ENCODE peak calls at places on chromosome X, in eight cellular contexts. U is upper lobe of left lung; X is NCI-H1436; N is choroid plexus epithelial cell; W is MM.1S; D is activated CD4-positive, CD25-positive, alpha-beta regulatory T cell treated with anti-CD3 and anti-CD28 coated beads, Interleukin-2, amount 50 U/mL, for 16 hours; G is cardiac fibroblast; Y is IMR-90. Q is an unnamed sample.

GRCh38 chrX:131764224-131764623 is 220.3 kb downstream of the OR13H1 start:
- DNase-seq in U (no peak), X (no peak), N (no peak), W (peak; percentile 46), D (no peak), G (no peak), Y (no peak), Q (no peak)

GRCh38 chrX:153638436-153639176 is 8.4 kb upstream of the DUSP9 start:
- DNase-seq in U (peak; percentile 32), X (no peak), N (no peak), W (no peak), D (no peak), G (no peak), Y (no peak), Q (no peak)

GRCh38 chrX:3651272-3651671 is 62.2 kb downstream of the PRKX start:
- DNase-seq in U (no peak), X (no peak), N (peak; percentile 58), W (peak; percentile 7), D (no peak), G (peak; percentile 57), Y (peak; percentile 49), Q (peak; percentile 74)

GRCh38 chrX:52341493-52341892 is 27.3 kb upstream of the XAGE2 start:
- DNase-seq in U (no peak), X (no peak), N (peak; percentile 6), W (no peak), D (no peak), G (no peak), Y (no peak), Q (no peak)

GRCh38 chrX:140440891-140441290 is 64.0 kb downstream of the SOX3 start:
- DNase-seq in U (no peak), X (no peak), N (no peak), W (no peak), D (no peak), G (no peak), Y (peak; percentile 5), Q (no peak)

GRCh38 chrX:37690123-37690522 is 4.5 kb downstream of the XK start:
- DNase-seq in U (no peak), X (no peak), N (no peak), W (no peak), D (no peak), G (no peak), Y (no peak), Q (no peak)

GRCh38 chrX:7318246-7318645 is 170.3 kb upstream of the PUDP start:
- DNase-seq in U (no peak), X (no peak), N (no peak), W (no peak), D (no peak), G (no peak), Y (peak; percentile 24), Q (peak; percentile 38)

GRCh38 chrX:149453911-149454820 is 50.9 kb downstream of the IDS start:
- DNase-seq in U (no peak), X (no peak), N (no peak), W (no peak), D (no peak), G (no peak), Y (no peak), Q (no peak)

GRCh38 chrX:18793601-18794089 is 86.2 kb downstream of the PPEF1 start:
- DNase-seq in U (no peak), X (no peak), N (peak; percentile 1), W (no peak), D (no peak), G (no peak), Y (no peak), Q (no peak)

GRCh38 chrX:23383411-23383810 is 48.8 kb downstream of the PTCHD1 start:
- DNase-seq in U (no peak), X (no peak), N (peak; percentile 53), W (no peak), D (no peak), G (peak; percentile 29), Y (peak; percentile 7), Q (peak; percentile 9)

GRCh38 chrX:10326578-10326977 is 169.8 kb downstream of the CLCN4 start:
- DNase-seq in U (no peak), X (no peak), N (peak; percentile 71), W (no peak), D (no peak), G (peak; percentile 60), Y (peak; percentile 43), Q (peak; percentile 55)

GRCh38 chrX:133415276-133416105 is at the start of gene GPC4:
- DNase-seq in U (peak; percentile 92), X (peak; percentile 24), N (peak; percentile 41), W (peak; percentile 48), D (no peak), G (peak; percentile 23), Y (no peak), Q (peak; percentile 78)

GRCh38 chrX:102966701-102967100 is 29.6 kb downstream of the RAB40AL start:
- DNase-seq in U (no peak), X (no peak), N (no peak), W (no peak), D (no peak), G (no peak), Y (peak; percentile 29), Q (peak; percentile 18)

GRCh38 chrX:108353452-108353851 is 84.8 kb downstream of the COL4A6 start:
- DNase-seq in U (no peak), X (no peak), N (no peak), W (no peak), D (no peak), G (no peak), Y (no peak), Q (no peak)

GRCh38 chrX:43005561-43005960 is 227.6 kb upstream of the PPP1R2C start:
- DNase-seq in U (no peak), X (no peak), N (no peak), W (no peak), D (no peak), G (no peak), Y (no peak), Q (no peak)

GRCh38 chrX:109619816-109620215 is 5.2 kb downstream of the KCNE5 start:
- DNase-seq in U (no peak), X (no peak), N (no peak), W (peak; percentile 13), D (no peak), G (no peak), Y (no peak), Q (no peak)

GRCh38 chrX:131565909-131566308 is 22.0 kb downstream of the OR13H1 start:
- DNase-seq in U (no peak), X (no peak), N (no peak), W (no peak), D (no peak), G (no peak), Y (no peak), Q (no peak)

GRCh38 chrX:74343970-74344622 is 40.1 kb downstream of the ZCCHC13 start:
- DNase-seq in U (no peak), X (peak; percentile 85), N (peak; percentile 98), W (peak; percentile 68), D (no peak), G (peak; percentile 96), Y (peak; percentile 97), Q (peak; percentile 81)

GRCh38 chrX:147675819-147676218 is 235.9 kb upstream of the FMR1 start:
- DNase-seq in U (no peak), X (no peak), N (no peak), W (no peak), D (no peak), G (no peak), Y (no peak), Q (no peak)

GRCh38 chrX:35244796-35245508 is 302.4 kb downstream of the FAM47B start:
- DNase-seq in U (peak; percentile 39), X (no peak), N (no peak), W (no peak), D (no peak), G (no peak), Y (no peak), Q (no peak)

GRCh38 chrX:7028246-7028645 is 119.3 kb upstream of the STS start:
- DNase-seq in U (no peak), X (no peak), N (no peak), W (no peak), D (no peak), G (peak; percentile 0), Y (peak; percentile 35), Q (no peak)

GRCh38 chrX:37603938-37604409 is 32.5 kb downstream of the LANCL3 start:
- DNase-seq in U (no peak), X (no peak), N (no peak), W (no peak), D (no peak), G (no peak), Y (no peak), Q (no peak)

GRCh38 chrX:130144509-130144908 is 21.1 kb downstream of the AIFM1 start:
- DNase-seq in U (no peak), X (no peak), N (peak; percentile 71), W (no peak), D (no peak), G (peak; percentile 79), Y (peak; percentile 78), Q (peak; percentile 33)

GRCh38 chrX:43277879-43278278 is 378.2 kb upstream of the MAOA start:
- DNase-seq in U (peak; percentile 6), X (no peak), N (no peak), W (no peak), D (no peak), G (no peak), Y (no peak), Q (no peak)

GRCh38 chrX:40006025-40007017 is 91.4 kb downstream of the BCOR start:
- DNase-seq in U (peak; percentile 89), X (no peak), N (no peak), W (peak; percentile 18), D (no peak), G (peak; percentile 31), Y (no peak), Q (peak; percentile 42)

GRCh38 chrX:38192007-38192625 is 28.6 kb downstream of the SRPX start:
- DNase-seq in U (no peak), X (peak; percentile 6), N (peak; percentile 48), W (no peak), D (no peak), G (no peak), Y (peak; percentile 25), Q (peak; percentile 44)